ENCODE peak calls at places on chromosomes 5 and 9, in ten cellular contexts. O is stromal cell of bone marrow; V is CD4-positive, alpha-beta memory T cell; L is activated naive CD4-positive, alpha-beta T cell treated with anti-CD3 and anti-CD28 coated beads for 36 hours; D is ACHN; I is iris pigment epithelial cell; Y is fibroblast of the conjunctiva; R is T-helper 17 cell; A is SW 1271; B is GM20000. K is an unnamed sample.

GRCh38 chr5:89071941-89072331 is 189.0 kb upstream of the MEF2C start:
- DNase-seq in V (no peak), B (peak), L (no peak), I (no peak), R (no peak), O (no peak), Y (no peak), A (no peak), D (no peak), K (no peak)

GRCh38 chr5:164175083-164175482 is 669.7 kb downstream of the MAT2B start:
- DNase-seq in D (no peak), Y (peak), A (no peak), B (no peak), V (no peak), O (no peak), R (no peak), L (no peak), I (peak), K (no peak)

GRCh38 chr5:1232780-1233179 is 7.6 kb downstream of the SLC6A18 start:
- DNase-seq in I (no peak), O (no peak), Y (no peak), B (no peak), V (no peak), A (no peak), D (no peak), R (no peak), L (no peak), K (no peak)

GRCh38 chr9:27768781-27769180 is 195.5 kb upstream of the C9orf72 start:
- DNase-seq in A (no peak), B (no peak), O (no peak), L (no peak), R (no peak), V (no peak), I (no peak), D (no peak), Y (no peak), K (no peak)

GRCh38 chr9:19375536-19375935 is 4.5 kb downstream of the RPS6 start:
- DNase-seq in V (no peak), A (no peak), O (no peak), R (no peak), L (no peak), D (no peak), B (no peak), Y (no peak), I (peak), K (no peak)

GRCh38 chr9:90906316-90907055 is 104.9 kb downstream of the SYK start:
- DNase-seq in O (no peak), I (no peak), D (no peak), R (no peak), B (no peak), V (no peak), Y (no peak), L (no peak), A (no peak), K (no peak)

GRCh38 chr5:56190500-56190899 is 42.6 kb downstream of the ANKRD55 start:
- DNase-seq in B (no peak), Y (peak), V (peak), I (peak), D (no peak), R (no peak), A (no peak), L (peak), O (no peak), K (no peak)

GRCh38 chr9:98990181-98990870 is 46.6 kb downstream of the COL15A1 start:
- DNase-seq in R (no peak), L (no peak), I (no peak), D (no peak), Y (no peak), V (no peak), O (no peak), A (no peak), B (no peak), K (no peak)

GRCh38 chr5:128498844-128499455 is 39.1 kb downstream of the FBN2 start:
- DNase-seq in A (no peak), L (no peak), I (peak), O (peak), Y (peak), D (peak), B (peak), V (no peak), R (no peak), K (no peak)

GRCh38 chr5:131328536-131329186 is 64.8 kb downstream of the CDC42SE2 start:
- DNase-seq in Y (no peak), D (no peak), A (no peak), V (no peak), L (no peak), O (no peak), R (no peak), I (peak), B (no peak), K (no peak)

GRCh38 chr5:114176356-114176755 is 185.5 kb upstream of the KCNN2 start:
- DNase-seq in A (no peak), B (no peak), D (no peak), L (no peak), R (no peak), I (peak), V (no peak), O (no peak), Y (no peak), K (no peak)

GRCh38 chr5:152406082-152406481 is 1.0 kb upstream of the NMUR2 start:
- DNase-seq in Y (no peak), I (no peak), L (no peak), D (no peak), A (no peak), V (no peak), B (no peak), O (no peak), R (no peak), K (no peak)

GRCh38 chr5:178272591-178272990 is 40.0 kb upstream of the PHYKPL start:
- DNase-seq in R (no peak), B (no peak), L (no peak), A (no peak), O (no peak), I (no peak), V (no peak), D (no peak), Y (no peak), K (no peak)

GRCh38 chr5:133460172-133460758 is 152.1 kb downstream of the FSTL4 start:
- DNase-seq in L (peak), Y (no peak), O (no peak), I (no peak), D (peak), B (peak), A (no peak), V (no peak), R (no peak), K (no peak)

GRCh38 chr9:114289106-114289505 is 33.8 kb upstream of the ORM1 start:
- DNase-seq in A (no peak), I (no peak), O (no peak), L (no peak), D (no peak), B (no peak), Y (no peak), R (no peak), V (no peak), K (no peak)

GRCh38 chr5:14569948-14570691 is 11.5 kb upstream of the OTULINL start:
- DNase-seq in I (no peak), L (no peak), O (no peak), V (no peak), D (no peak), A (no peak), R (no peak), B (no peak), Y (no peak), K (no peak)

GRCh38 chr9:64773491-64773931 is 511.5 kb downstream of the FOXD4L5 start:
- DNase-seq in V (no peak), A (no peak), B (no peak), D (no peak), L (no peak), O (no peak), Y (no peak), R (peak), I (no peak), K (peak)

GRCh38 chr9:133199648-133200321 is 9.3 kb downstream of the OBP2B start:
- DNase-seq in Y (no peak), L (peak), A (no peak), O (no peak), I (peak), D (no peak), R (no peak), V (peak), B (no peak), K (no peak)

K was measured in mesothelial cell of epicardium.